ENCODE peak calls at places on chromosomes 12 and 14, in five cellular contexts. G is left ventricle myocardium inferior, V is tibial artery, W is PC-9, K is esophagus squamous epithelium. M is an unnamed sample. For H3K9me3, the result is how much of the 10 kb centered on the place peaks cover.

GRCh38 chr12:122749569-122750332 is 2.9 kb upstream of the DENR start:
- DNase-seq in G (no peak), V (no peak), W (no peak), K (no peak), M (no peak)

GRCh38 chr12:70722584-70723343 is 85.5 kb upstream of the PTPRB start:
- DNase-seq in G (no peak), V (no peak), W (no peak), K (no peak), M (no peak)

GRCh38 chr12:52929538-52929937 is 19.4 kb upstream of the KRT18 start:
- DNase-seq in G (no peak), V (no peak), W (no peak), K (no peak), M (no peak)

GRCh38 chr14:69786628-69787027 is 10.4 kb downstream of the SLC10A1 start:
- DNase-seq in G (no peak), V (no peak), W (no peak), K (no peak), M (no peak)

GRCh38 chr14:36807727-36808126 is 146.1 kb downstream of the PAX9 start:
- DNase-seq in G (no peak), V (no peak), W (no peak), K (no peak), M (no peak)

GRCh38 chr14:55146425-55146824 is 17.4 kb downstream of the LGALS3 start:
- DNase-seq in G (no peak), V (no peak), W (no peak), K (no peak), M (no peak)

GRCh38 chr12:79327465-79327864 is 363.3 kb downstream of the PAWR start:
- DNase-seq in G (no peak), V (no peak), W (no peak), K (no peak), M (no peak)

GRCh38 chr12:25501565-25501964 is 51.5 kb downstream of the LMNTD1 start:
- DNase-seq in G (no peak), V (no peak), W (no peak), K (no peak), M (no peak)

GRCh38 chr12:122860052-122860853 is 25.0 kb downstream of the HIP1R start:
- DNase-seq in G (peak), V (peak), W (peak), K (no peak), M (peak)

GRCh38 chr12:3473844-3474243 is 17.2 kb upstream of the PRMT8 start:
- DNase-seq in G (no peak), V (no peak), W (no peak), K (no peak), M (no peak)

GRCh38 chr12:30145351-30146017 is 361.7 kb upstream of the TMTC1 start:
- DNase-seq in G (no peak), V (no peak), W (no peak), K (no peak), M (no peak)

GRCh38 chr12:6613015-6613775 is 6.0 kb upstream of the CHD4 start:
- DNase-seq in G (peak), V (peak), W (peak), K (no peak), M (peak)

GRCh38 chr14:104101086-104101621 is 15.7 kb downstream of the ASPG start:
- DNase-seq in G (peak), V (peak), W (no peak), K (no peak), M (peak)

GRCh38 chr12:40099423-40099853 is 6.4 kb downstream of the SLC2A13 start:
- DNase-seq in G (no peak), V (no peak), W (no peak), K (no peak), M (no peak)

GRCh38 chr12:9868271-9868815 is 811 bp downstream of the CLEC2B start:
- DNase-seq in G (no peak), V (no peak), W (no peak), K (no peak), M (no peak)

GRCh38 chr12:127260531-127260930 is 1006.4 kb upstream of the TMEM132C start:
- DNase-seq in G (no peak), V (no peak), W (no peak), K (no peak), M (no peak)

GRCh38 chr14:91875515-91876286 is 8.4 kb upstream of the TC2N start:
- DNase-seq in G (no peak), V (no peak), W (no peak), K (no peak), M (no peak)

GRCh38 chr12:127165567-127166392 is 1101.2 kb upstream of the TMEM132C start:
- DNase-seq in G (peak), V (peak), W (peak), K (no peak), M (peak)

GRCh38 chr12:130677957-130678558 is 38.0 kb downstream of the RIMBP2 start:
- DNase-seq in G (no peak), V (no peak), W (no peak), K (no peak), M (peak)

GRCh38 chr14:101817511-101818001 is 56.0 kb downstream of the PPP2R5C start:
- DNase-seq in G (no peak), V (no peak), W (no peak), K (no peak), M (no peak)

GRCh38 chr14:33570717-33571058 is 380.2 kb downstream of the EGLN3 start:
- DNase-seq in G (no peak), V (no peak), W (no peak), K (no peak), M (no peak)

GRCh38 chr14:48526307-48526706 is 850.9 kb upstream of the MDGA2 start:
- DNase-seq in G (no peak), V (no peak), W (no peak), K (no peak), M (no peak)

GRCh38 chr12:122422769-122423257 is 344 bp upstream of the CLIP1 start:
- DNase-seq in G (peak), V (no peak), W (peak), K (no peak), M (peak)

GRCh38 chr12:115451151-115451784 is 767.3 kb upstream of the TBX3 start:
- DNase-seq in G (no peak), V (no peak), W (no peak), K (no peak), M (no peak)

GRCh38 chr12:52788876-52789636 is 6.9 kb downstream of the KRT3 start:
- DNase-seq in G (no peak), V (no peak), W (no peak), K (no peak), M (no peak)

GRCh38 chr14:97380539-97380941 is 583.4 kb downstream of the VRK1 start:
- DNase-seq in G (no peak), V (no peak), W (no peak), K (no peak), M (no peak)

GRCh38 chr12:6533653-6534157 is 612 bp upstream of the GAPDH start:
- DNase-seq in G (peak), V (peak), W (peak), K (no peak), M (peak)

GRCh38 chr14:39289523-39289922 is 55.8 kb downstream of the MIA2 start:
- DNase-seq in G (no peak), V (no peak), W (no peak), K (no peak), M (no peak)

GRCh38 chr14:25400607-25401206 is 350.8 kb upstream of the STXBP6 start:
- DNase-seq in G (no peak), V (no peak), W (peak), K (no peak), M (no peak)

GRCh38 chr12:107759410-107759809 is 1.5 kb downstream of the PRDM4 start:
- DNase-seq in G (no peak), V (no peak), W (peak), K (no peak), M (no peak)

GRCh38 chr14:105021656-105022275 is 883 bp upstream of the CDCA4 start:
- DNase-seq in G (no peak), V (no peak), W (no peak), K (no peak), M (no peak)

GRCh38 chr12:99648183-99648582 is 630 bp downstream of the GARIN6 start:
- DNase-seq in G (no peak), V (no peak), W (no peak), K (no peak), M (no peak)

GRCh38 chr12:103524238-103524875 is 28.6 kb upstream of the C12orf42 start:
- DNase-seq in G (no peak), V (no peak), W (no peak), K (no peak), M (no peak)

GRCh38 chr12:132265056-132265800 is 64.2 kb downstream of the GALNT9 start:
- DNase-seq in G (no peak), V (no peak), W (no peak), K (no peak), M (no peak)

GRCh38 chr12:132266802-132267201 is 62.6 kb downstream of the GALNT9 start:
- DNase-seq in G (no peak), V (no peak), W (no peak), K (no peak), M (no peak)

GRCh38 chr12:132264086-132265010 is 65.0 kb downstream of the GALNT9 start:
- DNase-seq in G (no peak), V (no peak), W (no peak), K (no peak), M (no peak)

GRCh38 chr12:132267873-132268272 is 61.5 kb downstream of the GALNT9 start:
- DNase-seq in G (no peak), V (no peak), W (no peak), K (no peak), M (no peak)

GRCh38 chr12:132266370-132266769 is 63.0 kb downstream of the GALNT9 start:
- DNase-seq in G (no peak), V (no peak), W (no peak), K (no peak), M (no peak)
- H3K9me3 ChIP-seq in G (under half), V (under half), W (under half), K (under half), M (under half)

GRCh38 chr12:114447274-114447716 is 41.4 kb upstream of the TBX5 start:
- DNase-seq in G (peak), V (no peak), W (no peak), K (no peak), M (no peak)
- H3K9me3 ChIP-seq in G (under half), V (under half), W (under half), K (under half), M (under half)

GRCh38 chr14:73280903-73281302 is 43.6 kb downstream of the PAPLN start:
- DNase-seq in G (no peak), V (no peak), W (no peak), K (no peak), M (no peak)

GRCh38 chr14:73273799-73274198 is 36.5 kb downstream of the PAPLN start:
- DNase-seq in G (no peak), V (no peak), W (no peak), K (no peak), M (no peak)

GRCh38 chr14:73276836-73277235 is 39.5 kb downstream of the PAPLN start:
- DNase-seq in G (no peak), V (no peak), W (no peak), K (no peak), M (no peak)

GRCh38 chr14:73272393-73272792 is 35.1 kb downstream of the PAPLN start:
- DNase-seq in G (no peak), V (no peak), W (no peak), K (no peak), M (no peak)

GRCh38 chr14:73277376-73277775 is 40.1 kb downstream of the PAPLN start:
- DNase-seq in G (no peak), V (no peak), W (no peak), K (no peak), M (no peak)
- H3K9me3 ChIP-seq in G (under half), V (under half), W (under half), K (under half), M (under half)

GRCh38 chr12:34300376-34301250 is 278.3 kb downstream of the ALG10 start:
- DNase-seq in G (no peak), V (peak), W (no peak), K (no peak), M (peak)
- H3K9me3 ChIP-seq in G (under half), V (under half), W (under half), K (under half), M (under half)

DNA sequence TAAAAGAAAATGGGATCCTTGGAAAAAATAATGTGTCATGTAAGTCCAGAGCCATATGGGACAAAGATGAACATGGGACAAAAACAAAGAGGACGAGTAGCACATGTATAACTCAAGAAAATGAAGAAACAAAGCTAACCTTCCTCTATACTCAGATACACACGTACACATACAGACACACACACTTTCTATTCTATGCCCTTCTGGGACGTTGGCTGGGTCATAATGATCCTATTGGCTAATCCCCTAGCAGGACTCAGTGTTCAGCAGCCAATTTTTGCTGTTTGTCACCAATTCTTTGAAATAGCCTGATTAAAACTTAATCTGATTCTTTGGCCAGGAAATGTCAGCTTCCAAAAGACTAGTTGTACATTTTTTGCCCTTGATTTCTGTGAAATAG is 189.4 kb upstream of the FOXG1 start:
- DNase-seq in G (no peak), V (no peak), W (no peak), K (no peak), M (no peak)
- H3K9me3 ChIP-seq in G (under half), V (under half), W (under half), K (under half), M (under half)

GRCh38 chr14:26897186-26897585 is 299.4 kb upstream of the NOVA1 start:
- DNase-seq in G (no peak), V (no peak), W (no peak), K (no peak), M (no peak)

DNA sequence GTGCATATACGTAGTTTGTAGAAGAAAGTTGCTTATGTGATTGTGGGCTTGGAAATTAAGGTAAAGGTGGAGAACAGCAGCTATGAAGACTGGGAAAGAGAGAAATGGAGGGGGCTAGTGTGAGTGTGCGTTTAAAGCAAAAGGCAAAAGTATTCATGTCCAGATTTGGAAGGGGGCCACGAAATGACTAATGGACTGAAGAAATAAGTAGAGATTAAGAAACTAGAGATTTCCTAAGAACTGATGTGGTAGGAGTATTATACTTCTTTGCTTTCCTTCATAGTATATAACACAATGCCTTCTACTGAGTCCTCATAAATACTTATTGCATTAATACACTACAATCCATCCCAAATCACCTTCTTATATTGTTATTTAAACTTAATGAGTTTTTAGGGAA is 298.6 kb upstream of the NOVA1 start:
- DNase-seq in G (no peak), V (no peak), W (no peak), K (no peak), M (no peak)
- H3K9me3 ChIP-seq in G (under half), V (under half), W (under half), K (under half), M (under half)

GRCh38 chr14:24369907-24370687 is 2.1 kb downstream of the NFATC4 start:
- DNase-seq in G (no peak), V (no peak), W (no peak), K (no peak), M (no peak)
- H3K9me3 ChIP-seq in G (under half), V (under half), W (under half), K (under half), M (under half)

DNA sequence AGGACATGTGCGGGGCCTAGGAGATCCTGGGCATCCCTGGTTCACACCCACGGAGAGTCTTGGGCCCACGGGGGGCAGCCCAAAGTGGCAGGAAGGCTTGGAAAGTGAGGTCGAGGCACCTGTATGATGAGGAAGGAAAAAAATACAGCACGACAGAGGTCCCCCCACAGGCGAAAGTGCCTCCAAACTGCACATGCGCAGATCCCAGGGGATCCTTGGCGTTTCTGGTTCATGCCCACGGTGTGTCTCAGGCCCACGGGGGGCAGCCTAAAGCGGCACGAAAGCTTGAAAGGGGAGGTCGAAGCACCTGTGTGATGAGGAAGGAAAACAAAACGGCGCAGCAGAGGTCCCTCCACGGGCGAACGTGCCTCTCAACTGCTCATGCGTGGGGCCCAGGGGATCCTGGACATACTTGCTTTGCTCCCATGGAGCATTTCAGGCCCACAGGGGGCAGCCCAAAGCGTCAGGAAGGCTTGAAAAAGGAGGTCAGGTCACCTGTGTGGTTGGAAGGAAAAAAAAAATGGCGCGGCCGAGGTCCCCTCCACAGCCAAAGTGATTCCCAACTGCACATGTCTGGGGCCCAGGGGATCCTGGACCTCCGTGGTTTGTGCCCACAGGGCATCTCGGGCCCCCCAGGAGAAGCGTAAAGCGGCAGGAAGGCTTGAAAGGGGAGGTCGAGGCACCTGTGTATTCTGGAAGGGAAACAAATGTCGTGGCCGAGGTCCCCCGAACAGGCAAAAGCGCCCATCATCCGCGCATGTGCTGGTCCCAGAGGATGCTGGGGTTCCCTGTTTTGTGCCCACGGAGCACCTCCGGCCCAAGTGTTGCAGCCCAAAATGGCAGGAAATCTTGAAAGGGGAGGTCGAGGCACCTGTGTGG is 582.6 kb downstream of the ALG10 start:
- DNase-seq in G (no peak), V (peak), W (no peak), K (no peak), M (peak)
- H3K9me3 ChIP-seq in G (half or more), V (half or more), W (under half), K (under half), M (under half)

GRCh38 chr12:114440450-114441383 is 34.8 kb upstream of the TBX5 start:
- DNase-seq in G (no peak), V (no peak), W (no peak), K (no peak), M (no peak)
- H3K9me3 ChIP-seq in G (under half), V (under half), W (under half), K (under half), M (under half)

GRCh38 chr12:85998074-85998473 is 124.0 kb downstream of the NTS start:
- DNase-seq in G (no peak), V (no peak), W (no peak), K (no peak), M (no peak)
- H3K9me3 ChIP-seq in G (under half), V (under half), W (under half), K (under half), M (under half)

M was measured in aorta.